ENCODE peak calls at places on chromosomes 13 and 19, in five cellular contexts. Q is breast epithelium, U is ascending aorta, M is pancreas, E is neural progenitor cell. T is an unnamed sample.
A peak's percentile ranks its signal among the peaks of the same experiment; 100 is the strongest.

GRCh38 chr13:24923305-24923640 is 159.3 kb downstream of the RNF17 start:
- DNase-seq in Q (no peak), M (no peak), U (no peak), E (no peak), T (no peak)

GRCh38 chr13:84649853-84650252 is 767.6 kb upstream of the SLITRK1 start:
- DNase-seq in M (no peak), E (no peak), Q (no peak), U (no peak), T (no peak)

GRCh38 chr19:34336781-34337271 is 28.2 kb upstream of the GPI start:
- DNase-seq in M (peak; percentile 32), E (peak; percentile 56), U (peak; percentile 12), Q (no peak), T (no peak)

GRCh38 chr13:91520952-91521351 is 122.5 kb downstream of the GPC5 start:
- DNase-seq in Q (no peak), M (no peak), E (no peak), U (no peak), T (no peak)

GRCh38 chr13:40440990-40441820 is 225.2 kb downstream of the FOXO1 start:
- DNase-seq in M (peak; percentile 85), E (no peak), Q (peak; percentile 66), U (peak; percentile 87), T (peak; percentile 67)

GRCh38 chr19:11322269-11323024 is 17.0 kb downstream of the RAB3D start:
- DNase-seq in M (no peak), E (no peak), Q (no peak), U (no peak), T (no peak)

GRCh38 chr19:33428627-33429013 is 55.1 kb downstream of the CEBPG start:
- DNase-seq in E (no peak), U (no peak), Q (no peak), M (no peak), T (peak; percentile 3)

GRCh38 chr13:42107006-42107405 is 58.6 kb downstream of the DGKH start:
- DNase-seq in E (no peak), M (no peak), Q (no peak), U (no peak), T (no peak)

GRCh38 chr19:35716735-35716984 is 1.1 kb upstream of the KMT2B start:
- DNase-seq in E (peak; percentile 97), U (no peak), Q (no peak), M (no peak), T (no peak)

GRCh38 chr13:23271331-23271730 is 90.6 kb downstream of the SGCG start:
- DNase-seq in U (no peak), E (no peak), Q (no peak), M (no peak), T (no peak)

GRCh38 chr19:57212109-57212508 is 18.7 kb upstream of the AURKC start:
- DNase-seq in U (no peak), M (no peak), Q (no peak), E (no peak), T (no peak)

GRCh38 chr13:82766732-82767321 is 1115.4 kb downstream of the SLITRK1 start:
- DNase-seq in M (no peak), E (no peak), Q (no peak), U (no peak), T (no peak)

GRCh38 chr19:55373993-55374757 is 2.5 kb upstream of the TMEM190 start:
- DNase-seq in M (no peak), Q (no peak), E (peak; percentile 60), U (no peak), T (no peak)

GRCh38 chr13:43830481-43830873 is 43.7 kb upstream of the ENOX1 start:
- DNase-seq in M (no peak), E (no peak), U (no peak), Q (no peak), T (no peak)

GRCh38 chr13:40986328-40986856 is 32.7 kb downstream of the ELF1 start:
- DNase-seq in E (no peak), M (no peak), Q (no peak), U (no peak), T (no peak)

GRCh38 chr19:13920940-13921744 is 15.1 kb downstream of the CC2D1A start:
- DNase-seq in E (peak; percentile 50), Q (no peak), U (no peak), M (no peak), T (no peak)

GRCh38 chr13:22107549-22107948 is 436.7 kb downstream of the FGF9 start:
- DNase-seq in E (no peak), U (no peak), Q (no peak), M (peak; percentile 33), T (no peak)

GRCh38 chr13:22108283-22108897 is 437.5 kb downstream of the FGF9 start:
- DNase-seq in M (no peak), Q (no peak), E (no peak), U (no peak), T (no peak)

GRCh38 chr13:22103628-22104027 is 432.8 kb downstream of the FGF9 start:
- DNase-seq in U (no peak), E (no peak), M (no peak), Q (no peak), T (no peak)

GRCh38 chr13:22103046-22103445 is 432.2 kb downstream of the FGF9 start:
- DNase-seq in E (no peak), Q (no peak), U (no peak), M (no peak), T (peak; percentile 39)

DNA sequence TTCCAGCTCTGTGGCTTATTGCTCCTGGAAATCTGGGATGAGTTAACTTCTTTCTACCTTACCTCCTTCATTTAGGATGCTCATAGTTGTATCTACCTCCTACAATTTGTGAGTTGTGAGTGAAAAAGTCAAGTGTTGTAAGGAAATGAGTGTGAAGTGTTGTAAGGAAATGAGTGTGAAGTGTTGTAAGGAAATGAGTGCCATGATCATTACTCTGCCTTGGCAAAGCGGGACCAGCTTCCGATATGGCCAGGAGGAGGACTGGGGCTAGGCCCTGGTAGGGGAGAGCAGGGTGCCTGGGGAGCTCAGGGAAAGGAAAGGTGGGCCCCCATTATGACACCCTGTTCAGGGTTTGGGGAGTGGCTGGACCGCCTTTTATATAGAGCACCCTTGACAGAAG is 435.2 kb downstream of the FGF9 start:
- DNase-seq in U (no peak), E (no peak), Q (no peak), M (no peak), T (no peak)
- H3K4me3 ChIP-seq in U (no peak overlapping the region), E (no peak overlapping the region), Q (no peak overlapping the region), M (no peak overlapping the region), T (no peak overlapping the region)

GRCh38 chr13:113207890-113208423 is 512 bp downstream of the PCID2 start:
- DNase-seq in M (peak; percentile 49), Q (no peak), E (peak; percentile 76), U (peak; percentile 70), T (peak; percentile 65)
- H3K4me1 ChIP-seq in M (peaks cover 20% of the 10 kb centered on the region), Q (no peaks in the 10 kb centered on the region), E (peaks cover 18% of the 10 kb centered on the region), U (peaks cover 3% of the 10 kb centered on the region), T (peaks cover 20% of the 10 kb centered on the region)

DNA sequence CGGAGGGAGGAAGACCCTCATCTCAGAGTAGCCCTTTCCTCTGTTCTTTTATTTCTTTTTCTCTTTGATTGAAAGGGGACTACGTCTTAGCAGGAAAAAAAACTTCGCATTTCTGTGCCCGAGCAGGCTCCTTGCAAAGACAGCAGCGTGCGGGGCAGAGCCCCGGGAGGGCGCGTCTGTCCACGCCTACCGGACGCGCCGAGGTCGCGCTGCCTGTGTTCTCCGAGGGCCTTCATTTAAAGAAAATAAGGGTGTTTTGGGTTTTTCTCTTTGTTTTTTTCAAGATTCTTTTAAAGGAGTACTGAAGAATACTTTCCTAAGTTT is 29.2 kb downstream of the CERS1 start:
- DNase-seq in E (no peak), M (no peak), Q (no peak), U (no peak), T (no peak)
- TF ChIP-seq CTCF in E (no peak), M (no peak), Q (no peak), U (no peak), T (no peak)

DNA sequence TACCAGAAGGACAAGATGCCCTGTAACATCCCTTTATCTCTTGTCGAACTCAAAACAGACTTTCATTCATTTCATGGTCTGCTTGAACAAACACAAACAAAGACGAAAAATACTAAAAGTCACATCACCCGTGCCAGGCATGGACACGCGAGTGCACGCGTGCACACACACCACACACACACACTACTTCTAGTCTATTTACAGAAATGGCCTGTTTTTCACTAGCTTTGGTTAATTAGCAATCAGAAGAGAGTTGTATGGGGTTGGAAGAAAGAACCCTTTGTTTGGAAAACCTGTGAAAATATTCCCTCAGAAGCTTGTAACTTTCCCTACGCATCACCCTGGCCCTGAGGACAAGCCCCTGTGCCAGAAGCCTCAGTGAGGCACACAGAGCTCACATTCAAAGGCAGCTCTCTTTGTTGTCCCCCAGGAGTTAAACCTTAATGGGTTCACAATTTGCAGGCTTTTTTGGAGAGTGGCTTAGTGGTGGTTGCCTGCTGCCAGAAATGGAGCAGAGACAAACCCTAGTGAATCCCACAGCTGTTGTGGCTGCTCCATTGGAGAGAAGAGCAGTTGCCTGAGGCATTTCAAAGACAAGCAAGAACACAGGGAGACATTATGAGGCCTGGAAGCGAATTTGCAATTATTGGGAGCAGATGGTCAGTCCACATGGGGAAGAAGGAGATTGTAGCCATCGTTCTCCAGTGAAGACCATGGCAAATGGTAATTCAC is 55.9 kb downstream of the STARD13 start:
- DNase-seq in M (no peak), U (no peak), Q (no peak), E (peak; percentile 10), T (no peak)
- H3K4me3 ChIP-seq in M (no peak overlapping the region), U (no peak overlapping the region), Q (no peak overlapping the region), E (no peak overlapping the region), T (no peak overlapping the region)

GRCh38 chr19:7226749-7227148 is 67.5 kb downstream of the INSR start:
- DNase-seq in E (no peak), Q (no peak), U (no peak), M (no peak), T (no peak)
- H3K4me1 ChIP-seq in E (peaks cover 6% of the 10 kb centered on the region), Q (no peaks in the 10 kb centered on the region), U (peaks cover 3% of the 10 kb centered on the region), M (peaks cover 23% of the 10 kb centered on the region), T (peaks cover 4% of the 10 kb centered on the region)

DNA sequence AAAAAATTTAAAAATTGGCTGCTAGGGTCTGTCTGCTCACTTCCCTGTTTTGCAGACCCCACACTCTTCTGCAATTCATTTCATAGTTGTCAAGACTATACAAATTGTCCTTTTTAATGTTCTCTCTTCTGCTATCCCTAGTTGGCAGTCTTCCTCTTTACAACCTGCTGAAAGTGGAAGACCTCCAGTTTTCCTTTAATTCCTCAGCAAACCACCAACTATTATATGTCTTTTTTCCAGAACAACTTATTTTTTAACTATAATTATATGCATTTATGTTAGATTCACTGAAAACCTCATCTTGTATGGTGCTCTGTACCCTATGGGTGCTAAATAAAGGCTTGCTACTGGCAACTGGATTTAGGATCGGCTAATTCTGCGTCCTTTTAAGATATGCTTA is 1.1 kb upstream of the PHF11 start:
- DNase-seq in E (no peak), M (no peak), U (no peak), Q (no peak), T (no peak)
- TF ChIP-seq CTCF in E (no peak), M (no peak), U (no peak), Q (no peak), T (no peak)

T was measured in mucosa of descending colon.